ENCODE peak calls at places on chromosomes 7 and 10, in ten cellular contexts. P, L, B, U, V, T, J, Y, O and Q are unnamed samples.

GRCh38 chr10:124558901-124559321 is 97.3 kb downstream of the LHPP start:
- DNase-seq in B (no peak), P (peak), L (no peak), J (no peak), V (no peak), Y (no peak), O (no peak), T (no peak), U (no peak), Q (no peak)

GRCh38 chr7:128157906-128158305 is 83.2 kb upstream of the LEP start:
- DNase-seq in T (no peak), B (no peak), Y (no peak), J (no peak), O (no peak), L (no peak), V (no peak), P (no peak), U (no peak), Q (no peak)

GRCh38 chr7:32916006-32916405 is 24.4 kb upstream of the KBTBD2 start:
- DNase-seq in B (no peak), Y (no peak), O (no peak), T (no peak), L (no peak), P (no peak), V (no peak), U (no peak), J (no peak), Q (no peak)

GRCh38 chr10:103967433-103968142 is 648 bp downstream of the SLK start:
- DNase-seq in O (no peak), J (peak), V (peak), Y (no peak), T (peak), P (no peak), U (peak), B (no peak), L (peak), Q (no peak)

GRCh38 chr7:31526882-31527281 is 13.0 kb downstream of the ITPRID1 start:
- DNase-seq in B (peak), J (no peak), O (no peak), Y (no peak), V (no peak), U (no peak), L (no peak), P (no peak), T (no peak), Q (no peak)

GRCh38 chr10:29569778-29570177 is 65.0 kb downstream of the SVIL start:
- DNase-seq in Y (no peak), O (no peak), B (no peak), P (no peak), L (no peak), U (no peak), T (no peak), V (no peak), J (no peak), Q (no peak)

GRCh38 chr10:32207544-32207943 is 139.4 kb downstream of the EPC1 start:
- DNase-seq in P (peak), J (peak), L (peak), V (peak), U (peak), Y (no peak), O (peak), T (peak), B (peak), Q (peak)

GRCh38 chr7:142556745-142557144 is 192.5 kb upstream of the PRSS1 start:
- DNase-seq in U (no peak), J (peak), L (no peak), P (peak), O (peak), B (peak), V (peak), Y (no peak), T (no peak), Q (peak)

GRCh38 chr7:82419200-82419599 is 24.4 kb downstream of the CACNA2D1 start:
- DNase-seq in Y (peak), V (no peak), O (peak), L (no peak), U (no peak), P (peak), B (no peak), J (no peak), T (no peak), Q (no peak)

GRCh38 chr7:48962821-48963505 is 38.6 kb downstream of the CDC14C start:
- DNase-seq in Y (no peak), P (peak), U (no peak), B (no peak), T (no peak), V (peak), O (peak), L (no peak), J (no peak), Q (no peak)

GRCh38 chr10:30068482-30069223 is 9.3 kb upstream of the JCAD start:
- DNase-seq in Y (no peak), J (no peak), V (peak), B (no peak), T (no peak), P (peak), L (no peak), O (no peak), U (no peak), Q (peak)

GRCh38 chr7:28062197-28062988 is 118.2 kb downstream of the JAZF1 start:
- DNase-seq in V (peak), U (peak), L (peak), Y (peak), B (peak), J (peak), P (peak), O (peak), T (no peak), Q (peak)

GRCh38 chr7:129792721-129793120 is 160.0 kb downstream of the UBE2H start:
- DNase-seq in O (no peak), Y (no peak), B (no peak), U (no peak), J (no peak), V (no peak), L (no peak), T (no peak), P (no peak), Q (no peak)

GRCh38 chr7:132518102-132518838 is 58.0 kb downstream of the PLXNA4 start:
- DNase-seq in U (peak), T (peak), O (no peak), Y (no peak), V (peak), B (peak), P (no peak), J (peak), L (no peak), Q (peak)

GRCh38 chr10:122495406-122496340 is 34.3 kb downstream of the HTRA1 start:
- DNase-seq in Y (no peak), J (no peak), V (no peak), B (peak), U (no peak), L (no peak), O (no peak), P (no peak), T (no peak), Q (peak)

GRCh38 chr7:155097338-155097737 is 27.2 kb downstream of the HTR5A start:
- DNase-seq in P (no peak), L (no peak), V (no peak), T (no peak), Y (no peak), B (no peak), J (no peak), U (no peak), O (no peak), Q (no peak)

GRCh38 chr10:132548106-132548823 is 10.7 kb downstream of the INPP5A start:
- DNase-seq in U (no peak), J (no peak), Y (no peak), T (no peak), O (peak), L (no peak), B (no peak), P (no peak), V (no peak), Q (no peak)

GRCh38 chr7:2646680-2647571 is 15.1 kb downstream of the TTYH3 start:
- DNase-seq in V (no peak), Y (no peak), O (no peak), B (no peak), U (no peak), J (no peak), T (no peak), L (no peak), P (no peak), Q (peak)

GRCh38 chr10:99331207-99331803 is 2.1 kb downstream of the CNNM1 start:
- DNase-seq in P (no peak), V (no peak), Y (no peak), O (no peak), T (no peak), B (no peak), U (no peak), J (peak), L (no peak), Q (no peak)

GRCh38 chr7:133164444-133164843 is 82.6 kb upstream of the CHCHD3 start:
- DNase-seq in P (no peak), U (no peak), T (no peak), J (no peak), V (no peak), B (no peak), O (no peak), L (no peak), Y (no peak), Q (no peak)

GRCh38 chr10:105964009-105964408 is 1200.5 kb downstream of the SORCS1 start:
- DNase-seq in L (no peak), B (no peak), V (no peak), P (no peak), Y (no peak), U (no peak), O (no peak), J (no peak), T (no peak), Q (no peak)

GRCh38 chr10:88565072-88565471 is 18.0 kb downstream of the RNLS start:
- DNase-seq in T (peak), Y (no peak), L (no peak), O (no peak), U (peak), V (peak), B (peak), J (peak), P (no peak), Q (peak)

GRCh38 chr10:70234668-70235447 is 1.6 kb upstream of the PPA1 start:
- DNase-seq in B (no peak), L (no peak), Y (no peak), J (no peak), T (no peak), V (no peak), O (no peak), P (no peak), U (no peak), Q (no peak)